ENCODE peak calls at places on chromosome 9, in four cellular contexts. S, C, Q and R are unnamed samples.
A peak's percentile ranks its signal among the peaks of the same experiment; 100 is the strongest.

GRCh38 chr9:3992924-3993323 is 306.9 kb downstream of the GLIS3 start:
- DNase-seq in Q (no peak), C (no peak), S (no peak), R (no peak)

GRCh38 chr9:95462419-95463121 is 54.2 kb downstream of the PTCH1 start:
- DNase-seq in S (peak; percentile 72), Q (peak; percentile 5), C (peak; percentile 90), R (peak; percentile 53)

GRCh38 chr9:125613156-125613555 is 93.9 kb downstream of the MAPKAP1 start:
- DNase-seq in Q (no peak), S (no peak), C (no peak), R (no peak)

GRCh38 chr9:79471577-79472543 is 99.9 kb upstream of the TLE4 start:
- DNase-seq in S (peak; percentile 39), Q (no peak), C (peak; percentile 3), R (no peak)

GRCh38 chr9:122781671-122782070 is 7.1 kb upstream of the OR5C1 start:
- DNase-seq in Q (no peak), S (no peak), C (no peak), R (no peak)

GRCh38 chr9:121823451-121824169 is 172.2 kb downstream of the DAB2IP start:
- DNase-seq in Q (no peak), C (no peak), S (no peak), R (no peak)

GRCh38 chr9:95101326-95101725 is 216.2 kb downstream of the FANCC start:
- DNase-seq in Q (no peak), S (no peak), C (no peak), R (no peak)

GRCh38 chr9:6904366-6904765 is 146.6 kb downstream of the KDM4C start:
- DNase-seq in Q (no peak), C (no peak), S (no peak), R (no peak)